ENCODE peak calls at places on chromosomes 7 and 10, in seven cellular contexts. W is choroid plexus epithelial cell, N is B cell, L is lower lobe of right lung, Q is AG09319, I is fibroblast of the aortic adventitia, E is Calu3. H is an unnamed sample.

GRCh38 chr10:75355706-75356105 is 45.9 kb downstream of the ZNF503 start:
- DNase-seq in E (no peak), W (no peak), I (no peak), L (no peak), Q (no peak), N (no peak), H (no peak)

GRCh38 chr10:4662576-4663161 is 163.3 kb upstream of the AKR1E2 start:
- DNase-seq in E (peak), N (no peak), I (peak), L (no peak), W (no peak), Q (no peak), H (no peak)

GRCh38 chr10:116658152-116658551 is 37.4 kb downstream of the PNLIPRP2 start:
- DNase-seq in W (no peak), I (no peak), E (no peak), N (no peak), Q (no peak), L (no peak), H (no peak)

GRCh38 chr7:134943785-134944400 is 42.4 kb upstream of the AGBL3 start:
- DNase-seq in L (no peak), W (peak), Q (no peak), I (peak), E (peak), N (no peak), H (no peak)

GRCh38 chr10:88244781-88245350 is 338.3 kb downstream of the RNLS start:
- DNase-seq in I (no peak), E (no peak), W (no peak), L (no peak), Q (no peak), N (no peak), H (no peak)

GRCh38 chr7:159004411-159004810 is 140.3 kb downstream of the VIPR2 start:
- DNase-seq in I (no peak), E (no peak), W (no peak), L (no peak), Q (no peak), N (no peak), H (no peak)

GRCh38 chr7:2821161-2821841 is 22.8 kb downstream of the GNA12 start:
- DNase-seq in E (peak), Q (no peak), W (peak), I (peak), L (no peak), N (peak), H (no peak)

GRCh38 chr7:130959743-130960207 is 225.8 kb upstream of the KLF14 start:
- DNase-seq in W (peak), I (peak), L (no peak), Q (peak), N (no peak), E (peak), H (no peak)

GRCh38 chr10:15293862-15294835 is 76.9 kb downstream of the FAM171A1 start:
- DNase-seq in N (no peak), W (peak), Q (no peak), L (no peak), E (no peak), I (peak), H (no peak)

GRCh38 chr10:11687779-11688447 is 54.3 kb upstream of the ECHDC3 start:
- DNase-seq in Q (no peak), E (peak), N (no peak), I (no peak), L (no peak), W (no peak), H (no peak)

GRCh38 chr7:25950488-25951413 is 201.2 kb upstream of the NFE2L3 start:
- DNase-seq in N (peak), I (peak), L (peak), W (peak), Q (peak), E (peak), H (peak)

GRCh38 chr10:34297551-34298370 is 517.3 kb downstream of the PARD3 start:
- DNase-seq in I (no peak), E (no peak), Q (no peak), W (no peak), L (no peak), N (no peak), H (no peak)

GRCh38 chr10:69451784-69452251 is 553 bp downstream of the TSPAN15 start:
- DNase-seq in E (peak), Q (no peak), W (no peak), N (no peak), I (no peak), L (peak), H (no peak)

GRCh38 chr7:150317748-150318444 is 5.3 kb upstream of the LRRC61 start:
- DNase-seq in E (no peak), W (peak), N (no peak), Q (no peak), I (peak), L (no peak), H (no peak)

GRCh38 chr7:12851841-12852240 is 164.4 kb downstream of the ARL4A start:
- DNase-seq in I (peak), L (no peak), W (peak), E (no peak), N (no peak), Q (no peak), H (no peak)

GRCh38 chr7:70598976-70599375 is 533.0 kb upstream of the GALNT17 start:
- DNase-seq in W (peak), L (no peak), I (peak), E (no peak), N (no peak), Q (no peak), H (no peak)

GRCh38 chr7:34153680-34154270 is 248.4 kb downstream of the BMPER start:
- DNase-seq in N (no peak), W (peak), E (no peak), Q (no peak), L (no peak), I (peak), H (no peak)

GRCh38 chr7:50197547-50197946 is 104.5 kb upstream of the ZPBP start:
- DNase-seq in N (no peak), L (no peak), E (peak), I (no peak), W (no peak), Q (no peak), H (no peak)

GRCh38 chr10:102133373-102134195 is 744 bp downstream of the PPRC1 start:
- DNase-seq in Q (no peak), I (peak), N (no peak), W (peak), L (peak), E (peak), H (peak)
- TF ChIP-seq CTCF in Q (no peak), I (no peak), N (no peak), W (no peak), L (no peak), E (no peak), H (no peak)

DNA sequence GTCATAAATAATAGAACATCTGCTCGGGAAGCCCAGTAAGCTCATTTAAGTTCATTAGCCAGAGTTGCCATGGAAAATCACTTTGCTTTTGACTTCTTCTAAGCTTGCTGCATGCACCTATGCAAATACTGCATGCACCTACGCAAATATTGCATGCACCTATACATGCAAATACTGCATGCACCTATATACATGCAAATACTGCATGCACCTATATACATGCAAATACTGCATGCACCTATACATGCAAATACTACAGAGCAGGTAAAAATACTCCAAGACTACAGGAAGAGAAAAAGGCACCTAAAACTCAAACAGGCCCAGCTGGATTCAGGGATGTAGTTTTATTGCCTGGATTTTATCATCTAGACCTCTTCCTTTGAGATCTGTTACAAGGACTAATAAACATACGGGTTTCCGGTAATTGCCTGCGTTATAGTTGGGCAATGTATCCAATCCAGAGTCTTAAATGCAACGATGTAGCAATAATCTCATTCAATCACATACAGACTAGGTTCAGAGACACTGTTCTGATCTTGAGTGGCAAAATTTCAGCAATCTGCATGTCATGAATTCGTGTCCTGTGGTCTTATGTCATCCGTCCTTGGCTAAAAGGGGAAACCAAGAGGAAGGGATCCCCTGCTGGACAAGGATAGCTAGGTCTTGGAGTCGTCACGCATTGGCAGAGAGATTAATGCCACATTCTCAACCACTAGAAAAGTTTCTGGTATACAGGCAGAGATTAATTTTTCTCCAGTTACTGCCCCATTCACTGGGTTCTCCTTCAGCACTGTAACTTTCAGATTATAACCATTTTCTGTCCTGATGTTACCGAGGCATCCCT is 1060.8 kb upstream of the AUTS2 start:
- DNase-seq in N (no peak), Q (no peak), E (no peak), I (no peak), L (no peak), W (no peak), H (no peak)
- TF ChIP-seq CTCF in N (no peak), Q (no peak), E (no peak), I (no peak), L (no peak), W (no peak), H (no peak)

GRCh38 chr7:101378808-101379207 is 16.1 kb downstream of the COL26A1 start:
- DNase-seq in W (peak), E (no peak), I (peak), N (no peak), Q (no peak), L (no peak), H (no peak)

GRCh38 chr7:101379302-101379701 is 16.6 kb downstream of the COL26A1 start:
- DNase-seq in L (no peak), W (no peak), I (no peak), E (no peak), N (no peak), Q (no peak), H (no peak)

GRCh38 chr7:101374990-101375389 is 12.3 kb downstream of the COL26A1 start:
- DNase-seq in E (no peak), N (no peak), I (no peak), Q (no peak), L (no peak), W (no peak), H (no peak)

GRCh38 chr7:101373812-101374612 is 11.3 kb downstream of the COL26A1 start:
- DNase-seq in N (no peak), I (no peak), W (peak), E (no peak), L (peak), Q (no peak), H (no peak)

DNA sequence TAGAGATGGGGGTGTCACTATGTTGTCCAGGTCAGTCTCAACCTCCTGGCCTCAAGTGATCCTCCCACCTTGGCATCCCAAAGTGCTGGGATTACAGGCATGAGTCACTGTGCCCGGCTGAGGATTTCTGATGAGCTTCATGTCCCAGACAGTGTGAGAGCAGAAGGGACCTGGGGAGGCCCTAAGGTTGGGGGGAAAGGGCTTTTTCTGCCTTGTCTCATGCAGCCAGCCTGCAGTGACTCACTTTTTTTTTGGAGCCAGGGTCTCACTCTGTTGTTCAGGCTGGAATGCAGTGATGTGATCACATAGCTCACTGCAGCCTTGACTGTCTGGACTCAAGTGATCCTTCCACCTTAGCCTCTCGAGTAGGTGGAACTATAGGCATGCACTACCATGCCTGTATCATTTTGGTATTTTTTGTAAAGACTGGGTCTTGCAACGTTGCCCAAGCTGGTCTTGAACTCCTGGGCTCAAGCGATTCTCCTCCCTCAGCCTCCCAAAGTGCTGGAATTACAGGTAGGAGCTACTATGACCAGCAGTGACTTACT is 14.6 kb downstream of the COL26A1 start:
- DNase-seq in I (no peak), Q (no peak), W (no peak), E (no peak), L (no peak), N (no peak), H (no peak)
- TF ChIP-seq CTCF in I (no peak), Q (no peak), W (no peak), E (no peak), L (no peak), N (no peak), H (no peak)

DNA sequence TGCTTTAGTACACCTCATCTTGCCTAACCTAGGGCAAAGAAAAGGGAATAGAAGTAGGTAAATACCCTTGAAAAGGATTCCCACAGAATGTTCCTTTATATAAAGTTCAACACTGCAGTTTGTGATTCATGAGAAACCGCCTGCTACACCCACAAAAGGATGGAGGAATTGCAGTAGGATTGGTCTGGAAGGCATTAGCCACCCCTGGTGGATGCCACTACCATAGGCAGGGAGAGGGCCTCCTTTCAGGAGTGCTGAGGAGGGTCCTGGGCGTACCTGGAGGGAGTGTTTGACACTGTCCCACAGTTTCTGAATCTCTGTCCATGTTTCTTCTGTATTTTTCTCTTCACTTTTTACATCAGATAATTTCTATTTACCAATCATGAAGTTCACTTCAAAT is 221.8 kb upstream of the TMEM72 start:
- DNase-seq in I (peak), L (no peak), N (no peak), W (no peak), E (no peak), Q (no peak), H (no peak)
- TF ChIP-seq CTCF in I (peak), L (no peak), N (no peak), W (peak), E (no peak), Q (peak), H (no peak)

GRCh38 chr10:1379601-1380000 is 323.4 kb downstream of the WDR37 start:
- DNase-seq in W (no peak), I (no peak), E (no peak), L (no peak), Q (no peak), N (no peak), H (peak)
- TF ChIP-seq CTCF in W (no peak), I (no peak), E (no peak), L (no peak), Q (no peak), N (no peak), H (no peak)

DNA sequence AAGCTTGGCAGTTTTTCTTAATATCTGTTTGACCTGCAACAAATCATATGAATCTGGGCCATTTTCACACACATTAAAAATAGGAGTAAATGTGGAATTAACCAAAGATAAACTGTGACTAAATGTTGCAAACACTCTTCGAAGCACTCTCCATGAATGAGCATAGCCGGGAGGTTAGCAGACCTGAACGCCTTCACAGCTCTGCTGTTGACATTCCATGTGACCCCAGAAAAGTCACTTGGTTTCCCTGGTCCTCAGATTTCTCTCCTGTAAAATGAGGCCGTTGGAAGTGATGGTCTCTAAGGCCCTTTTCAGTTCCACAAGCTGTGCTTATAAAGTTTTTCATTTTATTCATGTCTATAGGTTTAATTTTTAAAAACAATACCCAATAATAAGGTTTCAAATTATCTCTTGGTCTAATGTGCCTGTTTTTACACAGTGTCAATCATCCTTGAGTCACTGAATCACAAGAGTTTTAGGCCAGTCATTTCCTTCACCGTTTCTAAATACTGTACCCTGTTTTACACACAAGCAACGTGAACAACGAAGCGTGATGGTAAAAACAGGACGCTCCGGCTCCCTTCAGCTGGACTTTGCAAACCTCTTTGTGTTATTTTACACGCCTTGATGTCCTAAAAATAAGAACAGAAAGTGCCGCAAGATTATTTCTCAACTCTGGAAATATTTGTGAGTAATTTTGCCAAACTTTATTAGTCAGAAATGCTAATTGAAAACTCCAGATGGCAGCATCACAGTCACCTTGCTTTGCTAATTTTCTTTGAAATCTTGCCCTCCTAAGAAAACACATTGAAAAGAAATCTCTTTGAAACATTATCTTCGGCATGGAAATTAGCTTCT is 38.6 kb upstream of the MET start:
- DNase-seq in I (peak), W (peak), Q (no peak), N (no peak), E (no peak), L (no peak), H (no peak)
- TF ChIP-seq CTCF in I (no peak), W (peak), Q (no peak), N (no peak), E (no peak), L (no peak), H (no peak)

GRCh38 chr10:30038961-30039536 is 20.3 kb downstream of the JCAD start:
- DNase-seq in I (no peak), W (no peak), L (no peak), Q (no peak), N (no peak), E (no peak), H (no peak)

GRCh38 chr10:30039567-30039966 is 19.8 kb downstream of the JCAD start:
- DNase-seq in N (no peak), E (no peak), L (no peak), W (no peak), Q (no peak), I (no peak), H (no peak)

GRCh38 chr10:30036341-30036740 is 23.0 kb downstream of the JCAD start:
- DNase-seq in N (no peak), I (peak), W (no peak), Q (no peak), L (no peak), E (no peak), H (no peak)

GRCh38 chr10:30036811-30037210 is 22.6 kb downstream of the JCAD start:
- DNase-seq in N (no peak), L (no peak), E (no peak), I (no peak), W (no peak), Q (no peak), H (no peak)

GRCh38 chr10:30037620-30038336 is 21.6 kb downstream of the JCAD start:
- DNase-seq in I (no peak), L (no peak), E (no peak), N (no peak), W (no peak), Q (no peak), H (no peak)
- TF ChIP-seq CTCF in I (no peak), L (no peak), E (no peak), N (no peak), W (no peak), Q (no peak), H (no peak)